ENCODE peak calls at places on chromosomes 16 and 17, in five cellular contexts. L is tibial nerve, U is astrocyte, M is GM23248, K is fibroblast of lung. N is an unnamed sample.
A peak's percentile ranks its signal among the peaks of the same experiment; 100 is the strongest.

GRCh38 chr16:55825115-55825728 is 7.7 kb downstream of the CES1 start:
- DNase-seq in L (no peak), U (no peak), M (no peak), K (no peak), N (no peak)

GRCh38 chr17:1720856-1721386 is 3.6 kb upstream of the WDR81 start:
- DNase-seq in L (no peak), U (no peak), M (peak; percentile 60), K (peak; percentile 41), N (no peak)

GRCh38 chr17:2011421-2012371 is 13.4 kb downstream of the RTN4RL1 start:
- DNase-seq in L (peak; percentile 31), U (peak; percentile 45), M (peak; percentile 53), K (peak; percentile 63), N (no peak)

GRCh38 chr17:32494621-32495346 is 8.0 kb downstream of the CDK5R1 start:
- DNase-seq in L (no peak), U (no peak), M (no peak), K (peak; percentile 25), N (no peak)

GRCh38 chr17:43861960-43862359 is 15.0 kb downstream of the CD300LG start:
- DNase-seq in L (no peak), U (no peak), M (no peak), K (no peak), N (no peak)

GRCh38 chr17:81273698-81274470 is 21.2 kb downstream of the SLC38A10 start:
- DNase-seq in L (no peak), U (no peak), M (no peak), K (no peak), N (no peak)

GRCh38 chr17:1029196-1029911 is 32.4 kb downstream of the TIMM22 start:
- DNase-seq in L (no peak), U (peak; percentile 50), M (peak; percentile 87), K (peak; percentile 59), N (no peak)

GRCh38 chr17:13931111-13931526 is 138.2 kb upstream of the COX10 start:
- DNase-seq in L (no peak), U (peak; percentile 65), M (peak; percentile 68), K (peak; percentile 68), N (no peak)

GRCh38 chr16:12313902-12314621 is 337.5 kb downstream of the SNX29 start:
- DNase-seq in L (no peak), U (no peak), M (no peak), K (no peak), N (no peak)

GRCh38 chr16:68908000-68908313 is 64.6 kb downstream of the TANGO6 start:
- DNase-seq in L (no peak), U (no peak), M (no peak), K (no peak), N (no peak)

GRCh38 chr17:41510251-41511065 is 5.0 kb upstream of the KRT13 start:
- DNase-seq in L (no peak), U (no peak), M (no peak), K (no peak), N (no peak)

GRCh38 chr16:877242-878065 is 76.9 kb upstream of the GNG13 start:
- DNase-seq in L (no peak), U (no peak), M (no peak), K (no peak), N (no peak)

GRCh38 chr17:74337834-74338500 is 11.9 kb downstream of the KIF19 start:
- DNase-seq in L (no peak), U (no peak), M (no peak), K (no peak), N (no peak)

GRCh38 chr17:7712111-7712771 is 5.3 kb upstream of the DNAH2 start:
- DNase-seq in L (no peak), U (no peak), M (peak; percentile 26), K (no peak), N (no peak)

GRCh38 chr16:4664538-4665418 is 28.6 kb upstream of the NUDT16L1 start:
- DNase-seq in L (no peak), U (no peak), M (no peak), K (peak; percentile 23), N (no peak)

GRCh38 chr16:4660454-4661007 is 32.8 kb upstream of the NUDT16L1 start:
- DNase-seq in L (no peak), U (peak; percentile 75), M (peak; percentile 82), K (peak; percentile 85), N (peak; percentile 58)

GRCh38 chr16:4663756-4664465 is 29.5 kb upstream of the NUDT16L1 start:
- DNase-seq in L (no peak), U (no peak), M (no peak), K (peak; percentile 21), N (no peak)

GRCh38 chr16:4659363-4660353 is 33.7 kb upstream of the NUDT16L1 start:
- DNase-seq in L (no peak), U (no peak), M (no peak), K (no peak), N (no peak)

GRCh38 chr16:4661661-4662060 is 31.7 kb upstream of the NUDT16L1 start:
- DNase-seq in L (no peak), U (peak; percentile 38), M (no peak), K (peak; percentile 51), N (no peak)
- H3K27me3 ChIP-seq in L (no peaks in the 10 kb centered on the region), U (no peaks in the 10 kb centered on the region), M (no peaks in the 10 kb centered on the region), K (no peaks in the 10 kb centered on the region), N (no peaks in the 10 kb centered on the region)

DNA sequence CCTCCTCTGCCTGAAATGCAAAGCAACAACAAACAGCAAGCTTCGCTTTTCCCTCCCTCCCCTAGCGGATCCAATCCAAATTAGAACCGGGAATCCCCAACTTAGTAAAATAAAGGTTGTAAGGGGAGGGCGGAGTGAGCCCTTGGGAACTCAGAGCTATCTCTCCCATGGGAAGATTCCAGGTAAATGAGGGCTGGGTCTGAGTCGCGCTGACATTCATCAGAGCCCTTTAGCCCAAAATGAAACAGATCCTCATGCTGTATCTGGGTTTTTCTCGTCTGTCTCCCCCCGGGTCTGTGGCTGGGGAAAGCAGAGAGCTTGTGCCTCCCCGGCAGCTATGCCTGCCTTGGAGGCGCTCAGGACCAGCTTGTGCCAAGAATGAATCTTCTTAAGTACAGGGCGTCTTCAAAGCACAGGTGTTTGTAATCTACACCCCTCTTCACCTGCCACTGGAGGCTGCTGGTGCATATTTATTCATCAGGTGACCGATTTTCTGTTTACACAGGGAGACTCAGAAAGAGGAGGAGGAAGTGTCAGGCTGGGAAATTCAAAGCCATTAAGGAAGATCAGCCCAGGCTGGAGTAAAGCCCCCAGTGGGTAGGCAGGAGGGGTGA is 55.0 kb upstream of the GSE1 start:
- DNase-seq in L (no peak), U (no peak), M (no peak), K (no peak), N (no peak)
- H3K4me3 ChIP-seq in L (peak overlapping the region; percentile 23), U (peak overlapping the region; percentile 65), M (peak overlapping the region; percentile 99), K (peak overlapping the region; percentile 43), N (peak overlapping the region; percentile 83)

GRCh38 chr16:73058221-73058615 is 10.3 kb upstream of the ZFHX3 start:
- DNase-seq in L (no peak), U (no peak), M (peak; percentile 77), K (peak; percentile 36), N (peak; percentile 77)

GRCh38 chr16:73060948-73061495 is 13.1 kb upstream of the ZFHX3 start:
- DNase-seq in L (no peak), U (no peak), M (no peak), K (no peak), N (no peak)

GRCh38 chr16:73058616-73059409 is 10.9 kb upstream of the ZFHX3 start:
- DNase-seq in L (no peak), U (peak; percentile 60), M (peak; percentile 68), K (peak; percentile 66), N (peak; percentile 58)

GRCh38 chr16:73060216-73060615 is 12.3 kb upstream of the ZFHX3 start:
- DNase-seq in L (no peak), U (no peak), M (no peak), K (no peak), N (no peak)

DNA sequence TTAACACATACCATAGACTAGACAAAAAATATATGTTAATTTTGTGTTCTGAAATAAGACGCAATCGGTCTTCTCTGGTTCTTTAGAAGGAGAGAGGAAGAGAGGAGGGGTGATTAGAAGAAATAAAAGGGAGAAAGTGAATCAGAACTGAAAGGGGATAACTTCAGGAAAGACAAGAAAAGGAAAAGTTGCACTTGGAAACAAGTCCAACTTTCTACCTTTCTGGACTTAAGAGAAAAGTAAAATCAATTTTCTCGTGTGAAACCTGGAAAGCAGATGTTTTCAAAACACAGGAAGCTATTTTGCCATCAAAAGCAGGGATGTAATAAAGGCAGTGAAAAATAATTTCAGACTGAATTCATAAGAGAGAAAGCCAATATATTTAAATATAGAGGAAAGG is 11.9 kb upstream of the ZFHX3 start:
- DNase-seq in L (no peak), U (no peak), M (no peak), K (no peak), N (no peak)
- H3K27me3 ChIP-seq in L (no peaks in the 10 kb centered on the region), U (no peaks in the 10 kb centered on the region), M (no peaks in the 10 kb centered on the region), K (no peaks in the 10 kb centered on the region), N (peaks cover 9% of the 10 kb centered on the region)

GRCh38 chr17:73305845-73306836 is 5.7 kb downstream of the CDC42EP4 start:
- DNase-seq in L (no peak), U (no peak), M (peak; percentile 41), K (no peak), N (no peak)

GRCh38 chr17:73304971-73305786 is 6.6 kb downstream of the CDC42EP4 start:
- DNase-seq in L (no peak), U (peak; percentile 67), M (peak; percentile 97), K (peak; percentile 79), N (no peak)

GRCh38 chr17:73309727-73310555 is 1.9 kb downstream of the CDC42EP4 start:
- DNase-seq in L (no peak), U (no peak), M (peak; percentile 58), K (no peak), N (no peak)

GRCh38 chr17:73307130-73307529 is 4.7 kb downstream of the CDC42EP4 start:
- DNase-seq in L (no peak), U (no peak), M (no peak), K (no peak), N (no peak)

GRCh38 chr17:73308017-73308823 is 3.6 kb downstream of the CDC42EP4 start:
- DNase-seq in L (peak; percentile 56), U (peak; percentile 80), M (peak; percentile 80), K (peak; percentile 86), N (no peak)
- H3K4me3 ChIP-seq in L (peak overlapping the region; percentile 96), U (no peak overlapping the region), M (peak overlapping the region; percentile 92), K (peak overlapping the region; percentile 90), N (no peak overlapping the region)

DNA sequence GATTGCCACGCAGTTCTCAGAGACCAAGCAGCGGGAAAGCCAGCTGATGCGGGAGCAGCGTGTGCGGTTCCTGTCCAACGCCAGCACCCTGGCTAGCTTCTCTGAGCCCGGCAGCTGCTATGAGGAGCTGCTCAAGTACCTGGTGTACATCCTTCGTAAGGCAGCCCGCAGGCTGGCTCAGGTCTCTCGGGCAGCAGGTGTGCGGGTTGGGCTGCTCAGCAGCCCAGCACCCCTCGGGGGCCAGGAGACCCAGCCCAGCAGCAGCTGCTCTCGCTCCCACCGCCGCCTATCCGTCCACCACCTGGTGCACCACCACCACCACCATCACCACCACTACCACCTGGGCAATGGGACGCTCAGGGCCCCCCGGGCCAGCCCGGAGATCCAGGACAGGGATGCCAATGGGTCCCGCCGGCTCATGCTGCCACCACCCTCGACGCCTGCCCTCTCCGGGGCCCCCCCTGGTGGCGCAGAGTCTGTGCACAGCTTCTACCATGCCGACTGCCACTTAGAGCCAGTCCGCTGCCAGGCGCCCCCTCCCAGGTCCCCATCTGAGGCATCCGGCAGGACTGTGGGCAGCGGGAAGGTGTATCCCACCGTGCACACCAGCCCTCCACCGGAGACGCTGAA is 15.2 kb downstream of the CACNA1G start:
- DNase-seq in L (no peak), U (no peak), M (no peak), K (no peak), N (no peak)
- H3K27me3 ChIP-seq in L (no peaks in the 10 kb centered on the region), U (peaks cover 11% of the 10 kb centered on the region), M (no peaks in the 10 kb centered on the region), K (no peaks in the 10 kb centered on the region), N (no peaks in the 10 kb centered on the region)

N was measured in GM06990.